ENCODE peak calls at places on chromosomes 5 and 9, in four cellular contexts. J is cardiac muscle cell, P is lower lobe of right lung, K is HCT116. E is an unnamed sample.

GRCh38 chr5:106730912-106731311 is 939.8 kb downstream of the EFNA5 start:
- DNase-seq in J (no peak), P (no peak), K (no peak), E (no peak)

GRCh38 chr5:80083115-80083890 is 48.2 kb downstream of the THBS4 start:
- DNase-seq in K (peak), P (no peak), J (peak), E (peak)

GRCh38 chr5:178330791-178331404 is 98.3 kb upstream of the PHYKPL start:
- DNase-seq in K (no peak), P (no peak), J (peak), E (no peak)

GRCh38 chr9:132632426-132632825 is 37.4 kb downstream of the DDX31 start:
- DNase-seq in J (no peak), P (no peak), K (no peak), E (no peak)

GRCh38 chr5:175873090-175873454 is 1.7 kb downstream of the CPLX2 start:
- DNase-seq in P (peak), J (peak), K (no peak), E (no peak)

GRCh38 chr5:1801954-1802295 is 718 bp downstream of the NDUFS6 start:
- DNase-seq in P (no peak), K (no peak), J (peak), E (peak)

GRCh38 chr9:127154003-127154389 is 31.6 kb upstream of the ANGPTL2 start:
- DNase-seq in P (no peak), J (no peak), K (no peak), E (peak)

GRCh38 chr5:150500328-150500841 is 7.5 kb upstream of the NDST1 start:
- DNase-seq in P (no peak), K (no peak), J (no peak), E (no peak)

GRCh38 chr5:157908459-157908858 is 49.5 kb upstream of the CLINT1 start:
- DNase-seq in J (no peak), P (no peak), K (no peak), E (no peak)

GRCh38 chr9:711761-712523 is 129.6 kb upstream of the DMRT1 start:
- DNase-seq in J (no peak), P (no peak), K (no peak), E (peak)

GRCh38 chr5:120684213-120684612 is 220.1 kb downstream of the PRR16 start:
- DNase-seq in P (no peak), K (peak), J (no peak), E (no peak)

GRCh38 chr9:76023715-76024195 is 133.3 kb downstream of the PCSK5 start:
- DNase-seq in K (peak), J (no peak), P (no peak), E (no peak)

GRCh38 chr9:37377688-37378612 is 44.5 kb upstream of the GRHPR start:
- DNase-seq in K (no peak), P (no peak), J (no peak), E (no peak)

GRCh38 chr9:81076131-81076530 is 613.2 kb downstream of the TLE1 start:
- DNase-seq in P (no peak), K (no peak), J (no peak), E (no peak)

GRCh38 chr5:14029185-14029584 is 84.7 kb upstream of the DNAH5 start:
- DNase-seq in P (no peak), J (no peak), K (no peak), E (no peak)

GRCh38 chr9:100379862-100380261 is 27.1 kb upstream of the TEX10 start:
- DNase-seq in J (no peak), K (no peak), P (no peak), E (no peak)

GRCh38 chr5:127567026-127567768 is 49.8 kb downstream of the PRRC1 start:
- DNase-seq in K (no peak), J (no peak), P (no peak), E (no peak)

GRCh38 chr9:117400131-117400530 is 14.7 kb downstream of the ASTN2 start:
- DNase-seq in K (no peak), P (no peak), J (no peak), E (no peak)

GRCh38 chr9:136806631-136807201 is 1.0 kb upstream of the RABL6 start:
- DNase-seq in J (no peak), P (no peak), K (no peak), E (no peak)

GRCh38 chr9:99011161-99011709 is 67.5 kb downstream of the COL15A1 start:
- DNase-seq in K (no peak), J (peak), P (no peak), E (no peak)

GRCh38 chr5:158135682-158136176 is 276.8 kb upstream of the CLINT1 start:
- DNase-seq in J (no peak), K (no peak), P (no peak), E (no peak)

GRCh38 chr9:33449715-33450114 is 2.3 kb upstream of the AQP3 start:
- DNase-seq in P (no peak), J (no peak), K (no peak), E (no peak)

GRCh38 chr9:132896264-132896663 is 17.6 kb downstream of the SPACA9 start:
- DNase-seq in K (no peak), P (no peak), J (no peak), E (no peak)

GRCh38 chr9:77546391-77546790 is 101.7 kb downstream of the GNA14 start:
- DNase-seq in P (no peak), K (no peak), J (no peak), E (no peak)

GRCh38 chr5:14812166-14812565 is 59.4 kb downstream of the ANKH start:
- DNase-seq in K (no peak), P (no peak), J (no peak), E (no peak)

GRCh38 chr5:40841068-40841805 is at the start of gene CARD6:
- DNase-seq in P (no peak), K (no peak), J (no peak), E (no peak)

GRCh38 chr9:119761737-119762136 is 392.5 kb upstream of the BRINP1 start:
- DNase-seq in J (no peak), K (no peak), P (no peak), E (no peak)

GRCh38 chr5:160751297-160751696 is 100.7 kb downstream of the ATP10B start:
- DNase-seq in J (no peak), K (no peak), P (no peak), E (no peak)

GRCh38 chr5:58925627-58926545 is 343.0 kb downstream of the RAB3C start:
- DNase-seq in P (no peak), J (peak), K (no peak), E (no peak)

GRCh38 chr9:136364942-136365774 is 1.6 kb upstream of the DNLZ start:
- DNase-seq in P (no peak), J (no peak), K (no peak), E (no peak)

GRCh38 chr5:6365142-6365976 is 13.0 kb downstream of the MED10 start:
- DNase-seq in K (no peak), J (no peak), P (no peak), E (peak)

GRCh38 chr5:10202089-10202753 is 47.5 kb downstream of the ATPSCKMT start:
- DNase-seq in J (no peak), K (no peak), P (no peak), E (no peak)

GRCh38 chr9:69120380-69121154 is 53.5 kb upstream of the TJP2 start:
- DNase-seq in K (peak), J (no peak), P (peak), E (no peak)

GRCh38 chr9:113525831-113526230 is 62.3 kb downstream of the RGS3 start:
- DNase-seq in K (no peak), J (no peak), P (no peak), E (no peak)

GRCh38 chr5:117486291-117486690 is 911.7 kb upstream of the SEMA6A start:
- DNase-seq in J (no peak), P (no peak), K (no peak), E (no peak)

GRCh38 chr5:78799254-78800017 is 150.9 kb upstream of the LHFPL2 start:
- DNase-seq in K (no peak), J (no peak), P (no peak), E (no peak)

GRCh38 chr9:137799630-137799983 is 78.0 kb upstream of the CACNA1B start:
- DNase-seq in J (no peak), P (no peak), K (no peak), E (no peak)

DNA sequence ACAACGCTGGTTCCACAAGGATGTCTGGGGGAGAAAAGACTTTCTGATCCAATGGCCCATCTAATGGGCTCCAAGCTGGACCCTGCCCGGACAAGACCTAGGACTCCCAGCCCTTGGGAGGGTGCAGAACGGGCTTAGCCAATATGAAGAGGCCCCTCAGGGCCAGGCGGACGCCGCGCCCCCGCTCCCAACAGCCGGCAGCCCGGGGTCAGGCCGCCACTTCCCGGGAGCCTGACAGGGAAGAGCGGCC is 493 bp downstream of the P4HA2 start:
- DNase-seq in J (no peak), P (no peak), K (no peak), E (peak)
- H3K27ac ChIP-seq in J (peak), P (peak), K (peak), E (peak)

GRCh38 chr5:172293745-172294342 is 10.3 kb upstream of the UBTD2 start:
- DNase-seq in P (no peak), K (no peak), J (no peak), E (no peak)
- TF ChIP-seq CTCF in P (no peak), K (no peak), J (no peak), E (no peak)

GRCh38 chr9:4108708-4109444 is 191.0 kb downstream of the GLIS3 start:
- DNase-seq in J (no peak), P (no peak), K (no peak), E (no peak)

GRCh38 chr9:4113711-4114110 is 186.2 kb downstream of the GLIS3 start:
- DNase-seq in J (no peak), P (no peak), K (no peak), E (no peak)

GRCh38 chr9:4110562-4110961 is 189.3 kb downstream of the GLIS3 start:
- DNase-seq in J (no peak), K (no peak), P (no peak), E (no peak)

GRCh38 chr9:4114569-4115505 is 185.0 kb downstream of the GLIS3 start:
- DNase-seq in P (no peak), J (no peak), K (no peak), E (no peak)

DNA sequence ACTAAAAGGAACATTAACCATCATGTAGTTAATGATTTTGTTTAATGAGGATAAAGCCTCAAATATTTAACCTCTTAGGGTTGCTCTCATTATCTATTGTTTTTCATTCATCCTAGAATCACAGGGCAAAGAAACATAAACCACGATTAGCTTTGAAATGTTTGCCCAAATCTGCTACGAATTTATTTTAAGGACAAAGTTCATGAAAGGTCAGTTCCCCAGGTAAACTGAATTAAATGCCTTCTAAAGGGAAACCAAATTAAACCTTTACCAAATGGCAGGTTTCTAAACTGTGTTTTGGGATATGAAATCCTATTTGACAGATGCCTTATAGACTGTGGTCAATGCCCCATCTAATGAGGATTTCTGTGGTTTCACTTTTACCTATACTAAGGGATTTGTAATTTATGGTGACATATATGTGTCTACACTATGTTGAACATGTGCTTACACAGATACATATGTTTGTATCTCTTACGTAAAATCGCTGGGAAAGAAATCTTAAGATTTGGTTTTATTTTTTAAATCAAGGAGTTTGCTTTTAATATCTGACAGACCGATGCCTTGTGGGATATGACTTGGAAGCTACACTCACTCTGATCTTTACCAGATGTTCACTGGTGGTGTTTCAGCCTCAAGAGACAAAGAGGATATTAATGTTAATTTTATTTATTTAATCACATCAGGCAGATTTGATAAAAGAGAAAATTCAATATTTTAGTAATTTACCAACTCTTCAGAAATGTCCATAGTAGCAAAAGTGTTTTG is 188.5 kb downstream of the GLIS3 start:
- DNase-seq in J (no peak), K (no peak), P (no peak), E (no peak)
- H3K4me3 ChIP-seq in J (no peak), K (no peak), P (no peak), E (peak)

DNA sequence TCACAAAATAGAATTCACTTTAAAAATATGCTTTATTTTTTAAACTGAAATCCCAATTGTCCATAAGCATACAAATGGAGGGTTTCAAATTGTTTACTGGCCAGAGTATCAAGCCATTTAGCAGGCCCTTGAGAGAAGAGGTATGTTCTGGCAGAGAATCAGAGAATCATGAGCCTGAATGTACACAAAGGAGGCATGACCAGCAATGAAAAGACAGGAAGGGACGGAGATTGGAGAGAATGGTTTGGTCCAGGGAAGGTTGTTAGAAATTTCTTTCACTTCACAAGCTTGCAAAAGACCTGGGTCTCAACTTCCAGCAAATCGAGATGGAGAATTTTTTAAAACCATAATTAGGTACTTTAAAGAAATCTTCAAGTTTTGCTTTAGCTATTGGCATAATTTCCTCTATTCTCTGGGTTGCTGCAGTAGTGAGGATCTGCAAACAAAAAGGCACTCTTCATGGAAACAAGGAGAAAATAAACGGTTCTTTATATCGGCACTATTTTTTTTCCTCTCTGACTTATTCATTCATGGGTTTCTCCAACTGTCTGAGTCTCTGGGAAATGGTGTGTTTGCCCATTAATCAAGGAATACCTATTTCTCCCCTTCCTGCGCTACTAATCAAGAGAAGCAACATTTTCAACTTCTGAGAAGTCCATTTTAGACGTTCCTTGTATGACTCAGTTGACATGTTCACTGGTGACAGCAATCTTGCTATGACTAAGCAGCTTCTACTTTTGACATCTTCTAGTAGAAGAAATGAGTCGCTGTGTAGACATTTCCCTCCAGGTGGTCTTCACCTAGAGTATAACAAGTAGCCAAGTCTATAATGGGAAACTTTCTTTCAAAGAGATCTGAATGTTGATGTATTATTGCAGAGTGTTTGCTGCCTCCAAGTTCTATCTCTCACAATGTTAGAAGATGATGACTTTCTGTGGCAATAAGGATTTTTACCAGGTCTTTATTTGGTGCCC is 23.1 kb upstream of the ERCC6L2 start:
- DNase-seq in J (no peak), K (no peak), P (no peak), E (no peak)
- H3K27ac ChIP-seq in J (no peak), K (no peak), P (no peak), E (no peak)

GRCh38 chr5:170508660-170509322 is 5.0 kb downstream of the KCNIP1 start:
- DNase-seq in K (no peak), J (no peak), P (no peak), E (no peak)
- TF ChIP-seq CTCF in K (peak), J (no peak), P (no peak), E (no peak)

E was measured in coronary artery.